ENCODE peak calls at places on chromosomes 1 and 21, in six cellular contexts. X is tibial artery, H is lower leg skin, D is HepG2, V is upper lobe of right lung, R is ovary. Z is an unnamed sample.
A peak's percentile ranks its signal among the peaks of the same experiment; 100 is the strongest.

GRCh38 chr1:19921310-19921709 is 2.1 kb downstream of the PLA2G2E start:
- DNase-seq in X (no peak), H (no peak), D (no peak), V (no peak), R (no peak), Z (no peak)

GRCh38 chr21:35619184-35619583 is 441.1 kb downstream of the SETD4 start:
- DNase-seq in X (no peak), H (no peak), D (no peak), V (no peak), R (no peak), Z (no peak)

GRCh38 chr1:202144510-202145324 is at the start of gene ARL8A:
- DNase-seq in X (peak; percentile 85), H (peak; percentile 51), D (no peak), V (peak; percentile 89), R (peak; percentile 72), Z (peak; percentile 43)

GRCh38 chr1:19053486-19053885 is 97.0 kb upstream of the IFFO2 start:
- DNase-seq in X (no peak), H (no peak), D (no peak), V (no peak), R (no peak), Z (no peak)

GRCh38 chr1:236978740-236979139 is 25.5 kb downstream of the MT1HL1 start:
- DNase-seq in X (no peak), H (no peak), D (no peak), V (no peak), R (no peak), Z (no peak)

GRCh38 chr1:186091222-186091720 is 283.8 kb downstream of the TPR start:
- DNase-seq in X (no peak), H (no peak), D (no peak), V (no peak), R (no peak), Z (no peak)

GRCh38 chr1:14165289-14165867 is 433.1 kb upstream of the KAZN start:
- DNase-seq in X (no peak), H (no peak), D (no peak), V (no peak), R (no peak), Z (no peak)

GRCh38 chr1:225961659-225962439 is 20.8 kb upstream of the LEFTY2 start:
- DNase-seq in X (peak; percentile 31), H (no peak), D (no peak), V (no peak), R (no peak), Z (no peak)

GRCh38 chr1:236875975-236876374 is 80.9 kb downstream of the MTR start:
- DNase-seq in X (no peak), H (no peak), D (no peak), V (no peak), R (no peak), Z (no peak)

GRCh38 chr1:111904478-111905218 is 84.8 kb downstream of the KCND3 start:
- DNase-seq in X (no peak), H (no peak), D (no peak), V (no peak), R (no peak), Z (peak; percentile 7)

GRCh38 chr1:208036177-208036808 is 125.4 kb upstream of the CD34 start:
- DNase-seq in X (peak; percentile 27), H (no peak), D (peak; percentile 30), V (no peak), R (no peak), Z (no peak)

GRCh38 chr1:159924791-159925712 is at the start of gene TAGLN2:
- DNase-seq in X (peak; percentile 95), H (peak; percentile 90), D (peak; percentile 65), V (peak; percentile 96), R (peak; percentile 88), Z (peak; percentile 66)

GRCh38 chr1:61448934-61449368 is 276.0 kb downstream of the TM2D1 start:
- DNase-seq in X (peak; percentile 98), H (peak; percentile 89), D (no peak), V (no peak), R (peak; percentile 47), Z (no peak)

GRCh38 chr1:180563013-180563827 is 4.5 kb downstream of the OVAAL start:
- DNase-seq in X (no peak), H (no peak), D (peak; percentile 27), V (no peak), R (no peak), Z (no peak)

GRCh38 chr1:236284291-236284711 is 2.5 kb upstream of the ERO1B start:
- DNase-seq in X (no peak), H (no peak), D (no peak), V (no peak), R (no peak), Z (no peak)

GRCh38 chr1:46549697-46550681 is 1.5 kb downstream of the KNCN start:
- DNase-seq in X (no peak), H (no peak), D (peak; percentile 24), V (no peak), R (no peak), Z (peak; percentile 28)

GRCh38 chr21:17775431-17776126 is 43.6 kb downstream of the C21orf91 start:
- DNase-seq in X (no peak), H (no peak), D (peak; percentile 22), V (no peak), R (no peak), Z (no peak)

GRCh38 chr1:89779541-89779940 is 41.3 kb upstream of the LRRC8D start:
- DNase-seq in X (no peak), H (no peak), D (no peak), V (no peak), R (no peak), Z (no peak)

GRCh38 chr1:154906621-154907081 is 29.9 kb downstream of the PMVK start:
- DNase-seq in X (no peak), H (no peak), D (peak; percentile 52), V (peak; percentile 16), R (no peak), Z (no peak)

GRCh38 chr1:151892190-151892589 is 17.1 kb downstream of the THEM4 start:
- DNase-seq in X (no peak), H (no peak), D (no peak), V (no peak), R (no peak), Z (no peak)

GRCh38 chr1:161012420-161012819 is 8.5 kb downstream of the F11R start:
- DNase-seq in X (no peak), H (no peak), D (no peak), V (no peak), R (no peak), Z (no peak)

GRCh38 chr1:193185206-193185605 is 1.2 kb downstream of the B3GALT2 start:
- DNase-seq in X (no peak), H (no peak), D (no peak), V (no peak), R (no peak), Z (no peak)

GRCh38 chr1:48610628-48611542 is 138.9 kb upstream of the SPATA6 start:
- DNase-seq in X (no peak), H (no peak), D (no peak), V (peak; percentile 66), R (no peak), Z (no peak)

GRCh38 chr1:155026588-155026987 is 7.0 kb downstream of the DCST2 start:
- DNase-seq in X (no peak), H (no peak), D (no peak), V (no peak), R (no peak), Z (no peak)

GRCh38 chr1:162187676-162188075 is 118.2 kb downstream of the NOS1AP start:
- DNase-seq in X (no peak), H (no peak), D (no peak), V (no peak), R (no peak), Z (no peak)

GRCh38 chr21:41236361-41236973 is 68.5 kb downstream of the BACE2 start:
- DNase-seq in X (peak; percentile 55), H (no peak), D (no peak), V (no peak), R (no peak), Z (no peak)

GRCh38 chr21:46569071-46569470 is 35.8 kb downstream of the S100B start:
- DNase-seq in X (no peak), H (no peak), D (no peak), V (no peak), R (no peak), Z (no peak)

GRCh38 chr1:156499194-156499702 is 1.3 kb downstream of the MEF2D start:
- DNase-seq in X (peak; percentile 68), H (no peak), D (no peak), V (peak; percentile 57), R (no peak), Z (no peak)

GRCh38 chr1:156500578-156500846 is at the start of gene MEF2D:
- DNase-seq in X (no peak), H (no peak), D (no peak), V (no peak), R (no peak), Z (no peak)

GRCh38 chr1:156502396-156502748 is 1.8 kb upstream of the MEF2D start:
- DNase-seq in X (no peak), H (no peak), D (no peak), V (no peak), R (no peak), Z (no peak)

GRCh38 chr1:156499703-156500577 is 635 bp downstream of the MEF2D start:
- DNase-seq in X (peak; percentile 85), H (peak; percentile 51), D (no peak), V (peak; percentile 80), R (peak; percentile 83), Z (peak; percentile 49)

DNA sequence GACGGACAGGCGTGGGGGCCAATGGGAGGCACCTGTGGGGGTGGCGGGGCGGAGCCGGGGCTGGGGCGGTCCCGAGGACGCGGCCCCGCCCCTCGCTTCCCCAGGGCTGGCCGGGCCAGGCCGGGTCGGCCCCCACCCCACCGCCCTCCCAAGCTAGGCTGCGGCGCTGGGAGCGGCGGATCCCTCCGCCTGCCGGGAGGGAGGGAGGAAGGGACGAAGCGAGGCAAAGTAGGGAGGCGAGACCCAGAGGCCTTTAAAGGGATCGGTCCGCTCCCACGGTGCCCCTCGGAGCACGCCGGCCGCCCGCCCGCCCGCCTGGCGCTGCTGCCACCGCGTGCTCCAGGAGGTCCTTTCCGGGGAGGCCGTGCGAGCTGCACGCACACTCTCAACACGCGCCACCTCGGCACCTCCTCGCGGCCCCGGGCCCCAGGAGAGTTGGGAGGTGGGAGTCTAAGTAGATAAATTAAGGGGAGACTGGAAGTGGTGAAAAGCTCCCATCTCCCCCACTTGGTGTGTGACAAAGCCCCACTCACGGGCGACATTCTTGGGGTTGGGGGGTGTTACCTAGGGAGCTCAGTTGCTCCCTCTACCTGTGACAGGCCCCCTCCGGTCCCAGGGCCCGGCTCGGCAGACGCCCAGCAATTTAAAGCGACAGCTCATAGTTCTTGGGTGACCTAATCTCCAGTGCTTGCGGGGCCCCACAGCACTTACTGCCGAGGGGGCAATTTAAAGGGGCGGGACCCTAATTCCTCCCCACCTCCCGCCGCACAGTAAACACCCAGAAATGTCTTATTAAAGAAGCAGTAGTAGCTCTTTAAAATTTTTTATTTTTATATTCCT is 492 bp upstream of the MEF2D start:
- DNase-seq in X (peak; percentile 97), H (peak; percentile 90), D (peak; percentile 80), V (peak; percentile 97), R (peak; percentile 94), Z (peak; percentile 90)
- TF ChIP-seq CTCF in X (peak; percentile 37), H (peak; percentile 7), D (peak; percentile 75), V (peak; percentile 59), R (peak; percentile 52), Z (peak; percentile 63)

GRCh38 chr1:42259739-42260064 is 75.3 kb downstream of the FOXJ3 start:
- DNase-seq in X (no peak), H (no peak), D (no peak), V (no peak), R (no peak), Z (no peak)
- TF ChIP-seq CTCF in X (no peak), H (no peak), D (no peak), V (no peak), R (no peak), Z (no peak)

GRCh38 chr1:5992034-5992813 is at the start of gene NPHP4:
- DNase-seq in X (peak; percentile 100), H (peak; percentile 100), D (peak; percentile 98), V (peak; percentile 100), R (peak; percentile 100), Z (peak; percentile 99)
- TF ChIP-seq CTCF in X (no peak), H (no peak), D (peak; percentile 47), V (no peak), R (peak; percentile 20), Z (no peak)

GRCh38 chr1:24308365-24309015 is 10.7 kb upstream of the GRHL3 start:
- DNase-seq in X (no peak), H (no peak), D (no peak), V (no peak), R (no peak), Z (no peak)
- TF ChIP-seq CTCF in X (no peak), H (no peak), D (no peak), V (no peak), R (no peak), Z (peak; percentile 37)